ENCODE peak calls at places on chromosomes 3 and 15, in five cellular contexts. U is IMR-90, M is neuronal stem cell, K is H1, F is mesendoderm. W is an unnamed sample.

GRCh38 chr15:76056931-76057330 is 2.9 kb upstream of the TMEM266 start:
- DNase-seq in U (no peak), M (no peak), K (no peak), F (peak), W (peak)

GRCh38 chr3:159260049-159260662 is 458.3 kb downstream of the MFSD1 start:
- DNase-seq in U (peak), M (peak), K (no peak), F (peak), W (peak)

GRCh38 chr15:89349212-89349558 is 14.6 kb upstream of the POLG start:
- DNase-seq in U (no peak), M (no peak), K (no peak), F (no peak), W (no peak)

GRCh38 chr15:67998599-67999122 is 55.5 kb upstream of the PIAS1 start:
- DNase-seq in U (peak), M (no peak), K (no peak), F (no peak), W (no peak)

GRCh38 chr3:181899702-181900101 is 188.0 kb downstream of the SOX2 start:
- DNase-seq in U (no peak), M (no peak), K (no peak), F (no peak), W (peak)

GRCh38 chr3:133448478-133449122 is 48.7 kb downstream of the BFSP2 start:
- DNase-seq in U (no peak), M (no peak), K (no peak), F (no peak), W (no peak)

GRCh38 chr15:37014137-37014536 is 86.2 kb downstream of the MEIS2 start:
- DNase-seq in U (no peak), M (no peak), K (no peak), F (no peak), W (no peak)

GRCh38 chr15:58110999-58111717 is 27.0 kb upstream of the AQP9 start:
- DNase-seq in U (no peak), M (no peak), K (no peak), F (peak), W (no peak)

GRCh38 chr3:60594025-60594424 is 657.2 kb downstream of the FHIT start:
- DNase-seq in U (peak), M (no peak), K (no peak), F (no peak), W (no peak)

GRCh38 chr3:71187715-71188114 is 395.8 kb downstream of the FOXP1 start:
- DNase-seq in U (no peak), M (no peak), K (no peak), F (no peak), W (no peak)

GRCh38 chr3:94132777-94133176 is 69.9 kb downstream of the NSUN3 start:
- DNase-seq in U (no peak), M (no peak), K (no peak), F (no peak), W (no peak)

GRCh38 chr3:14150078-14150477 is 25.2 kb downstream of the TMEM43 start:
- DNase-seq in U (no peak), M (no peak), K (no peak), F (no peak), W (no peak)

GRCh38 chr15:77533986-77534385 is 98.7 kb downstream of the LINGO1 start:
- DNase-seq in U (no peak), M (no peak), K (no peak), F (no peak), W (no peak)

GRCh38 chr15:59904450-59904979 is 99.6 kb upstream of the FOXB1 start:
- DNase-seq in U (no peak), M (no peak), K (peak), F (peak), W (no peak)

DNA sequence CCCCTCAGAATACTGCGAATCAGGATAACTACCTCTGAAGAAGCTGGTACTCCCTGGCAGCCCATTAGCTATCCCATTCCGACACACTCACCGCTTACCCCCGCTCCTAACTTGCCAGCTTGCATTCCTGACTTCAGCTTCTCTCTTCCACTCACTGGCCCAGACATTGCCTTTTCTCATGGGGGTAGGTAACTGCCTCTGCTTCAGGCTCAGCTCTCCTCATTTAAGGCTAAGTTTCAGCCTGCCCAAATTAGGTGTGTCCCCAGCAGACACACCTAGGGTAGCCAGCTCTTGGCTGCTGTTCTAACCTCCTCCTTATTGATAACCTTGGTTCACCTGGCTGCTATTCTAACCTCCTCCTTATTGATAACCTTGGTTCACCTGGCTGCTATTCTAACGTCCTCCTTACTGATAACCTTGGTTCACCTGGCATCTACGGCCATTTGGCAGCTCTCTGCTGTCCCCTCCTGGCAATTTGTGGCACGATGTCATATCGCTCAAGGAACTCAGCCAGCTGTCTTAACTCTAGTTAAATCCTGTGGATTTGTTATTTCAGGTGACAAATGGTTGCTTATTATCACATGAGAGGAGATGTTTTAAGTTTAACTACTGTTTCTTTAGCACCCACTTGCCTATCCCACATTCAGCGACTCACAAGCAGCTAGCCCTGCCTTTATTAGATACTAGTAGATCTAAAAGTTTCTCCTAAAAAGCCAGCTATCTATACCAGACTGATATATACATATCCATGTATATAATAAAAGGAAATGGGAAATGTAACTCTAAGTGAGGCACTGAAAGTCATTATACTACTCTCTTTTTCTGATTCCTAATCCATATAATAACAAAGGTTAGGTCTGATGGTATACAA is 106.5 kb upstream of the ACP3 start:
- DNase-seq in U (no peak), M (peak), K (peak), F (peak), W (peak)
- H4K8ac ChIP-seq in U (no peak), M (no peak), K (no peak), F (no peak), W (no peak)

GRCh38 chr3:193868590-193868989 is 267.4 kb upstream of the HES1 start:
- DNase-seq in U (no peak), M (no peak), K (no peak), F (no peak), W (no peak)

GRCh38 chr3:193871093-193871485 is 264.9 kb upstream of the HES1 start:
- DNase-seq in U (no peak), M (no peak), K (no peak), F (no peak), W (no peak)

GRCh38 chr3:193872265-193872753 is 263.6 kb upstream of the HES1 start:
- DNase-seq in U (peak), M (no peak), K (no peak), F (peak), W (peak)

GRCh38 chr3:193870376-193871092 is 265.4 kb upstream of the HES1 start:
- DNase-seq in U (peak), M (no peak), K (no peak), F (peak), W (peak)

GRCh38 chr3:193869221-193870201 is 266.4 kb upstream of the HES1 start:
- DNase-seq in U (peak), M (peak), K (peak), F (peak), W (peak)
- H4K8ac ChIP-seq in U (peak), M (no peak), K (peak), F (no peak), W (peak)

GRCh38 chr3:188326968-188327367 is 173.0 kb downstream of the LPP start:
- DNase-seq in U (peak), M (no peak), K (no peak), F (no peak), W (no peak)
- H4K8ac ChIP-seq in U (no peak), M (no peak), K (no peak), F (no peak), W (no peak)

GRCh38 chr3:72997421-72997961 is 880 bp downstream of the PPP4R2 start:
- DNase-seq in U (peak), M (peak), K (no peak), F (peak), W (peak)

GRCh38 chr3:72995337-72995736 is 1.3 kb upstream of the PPP4R2 start:
- DNase-seq in U (no peak), M (no peak), K (no peak), F (no peak), W (no peak)

GRCh38 chr3:72996121-72996472 is 514 bp upstream of the PPP4R2 start:
- DNase-seq in U (no peak), M (no peak), K (no peak), F (no peak), W (no peak)

GRCh38 chr3:72998489-72998888 is 1.9 kb downstream of the PPP4R2 start:
- DNase-seq in U (no peak), M (no peak), K (no peak), F (no peak), W (no peak)

DNA sequence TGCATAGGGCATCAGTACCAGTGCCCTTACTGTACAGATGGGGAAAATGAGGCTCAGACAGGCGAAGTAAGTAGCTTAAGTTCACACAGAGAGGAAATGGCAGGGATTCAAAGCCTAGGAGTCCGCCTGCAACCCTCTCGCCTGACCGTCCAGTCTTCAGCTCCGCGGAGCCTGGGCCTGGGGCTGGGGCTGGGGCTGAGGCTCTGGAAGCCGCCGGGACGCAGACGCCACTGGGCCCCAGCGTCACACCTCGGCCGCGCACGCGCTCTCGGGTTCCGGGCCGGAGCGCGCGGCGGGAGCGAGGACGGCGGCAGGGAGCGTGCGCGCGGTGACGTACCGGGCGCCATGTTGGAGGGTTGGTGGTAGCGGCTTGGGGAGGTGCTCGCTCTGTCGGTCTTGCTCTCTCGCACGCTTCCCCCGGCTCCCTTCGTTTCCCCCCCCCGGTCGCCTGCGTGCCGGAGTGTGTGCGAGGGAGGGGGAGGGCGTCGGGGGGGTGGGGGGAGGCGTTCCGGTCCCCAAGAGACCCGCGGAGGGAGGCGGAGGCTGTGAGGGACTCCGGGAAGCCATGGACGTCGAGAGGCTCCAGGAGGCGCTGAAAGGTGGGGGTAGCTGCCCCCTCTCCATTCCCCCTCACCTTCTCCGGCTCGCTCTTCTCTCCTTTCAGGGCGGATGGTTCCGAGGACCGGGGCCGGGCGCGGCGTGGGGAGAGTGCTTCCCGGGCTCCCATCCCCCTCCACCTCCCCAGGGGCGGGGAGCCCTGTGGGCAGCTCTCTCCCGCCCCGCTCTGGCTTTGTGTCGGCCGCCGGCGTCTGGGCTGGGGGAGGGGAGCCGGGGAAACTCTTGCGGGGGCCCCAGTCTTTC is at the start of gene PPP4R2:
- DNase-seq in U (peak), M (peak), K (peak), F (peak), W (peak)
- H4K8ac ChIP-seq in U (peak), M (peak), K (peak), F (peak), W (peak)

GRCh38 chr3:23519548-23520208 is 286.1 kb upstream of the UBE2E1 start:
- DNase-seq in U (no peak), M (no peak), K (no peak), F (no peak), W (no peak)

DNA sequence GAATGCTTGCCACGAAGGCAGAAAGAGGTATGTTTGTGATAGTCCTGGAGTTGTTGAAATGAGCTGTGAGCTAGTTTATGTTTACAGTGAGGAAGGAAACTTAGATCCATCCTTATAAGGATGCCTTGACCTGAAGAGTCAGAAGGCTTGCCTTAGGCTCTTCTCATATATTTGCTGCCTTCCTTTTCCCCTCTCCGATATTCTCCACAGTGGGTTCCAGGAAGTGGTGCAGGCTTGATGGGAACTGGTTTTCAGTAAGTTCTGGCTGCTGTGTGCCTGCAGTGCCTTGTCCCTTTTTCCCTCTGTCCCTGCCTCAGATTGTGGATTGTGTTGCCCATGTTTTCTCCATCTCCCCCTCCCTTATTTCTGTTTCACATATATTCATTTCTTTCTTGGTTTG is 287.3 kb upstream of the UBE2E1 start:
- DNase-seq in U (no peak), M (no peak), K (no peak), F (peak), W (no peak)
- H4K8ac ChIP-seq in U (peak), M (no peak), K (no peak), F (no peak), W (no peak)

DNA sequence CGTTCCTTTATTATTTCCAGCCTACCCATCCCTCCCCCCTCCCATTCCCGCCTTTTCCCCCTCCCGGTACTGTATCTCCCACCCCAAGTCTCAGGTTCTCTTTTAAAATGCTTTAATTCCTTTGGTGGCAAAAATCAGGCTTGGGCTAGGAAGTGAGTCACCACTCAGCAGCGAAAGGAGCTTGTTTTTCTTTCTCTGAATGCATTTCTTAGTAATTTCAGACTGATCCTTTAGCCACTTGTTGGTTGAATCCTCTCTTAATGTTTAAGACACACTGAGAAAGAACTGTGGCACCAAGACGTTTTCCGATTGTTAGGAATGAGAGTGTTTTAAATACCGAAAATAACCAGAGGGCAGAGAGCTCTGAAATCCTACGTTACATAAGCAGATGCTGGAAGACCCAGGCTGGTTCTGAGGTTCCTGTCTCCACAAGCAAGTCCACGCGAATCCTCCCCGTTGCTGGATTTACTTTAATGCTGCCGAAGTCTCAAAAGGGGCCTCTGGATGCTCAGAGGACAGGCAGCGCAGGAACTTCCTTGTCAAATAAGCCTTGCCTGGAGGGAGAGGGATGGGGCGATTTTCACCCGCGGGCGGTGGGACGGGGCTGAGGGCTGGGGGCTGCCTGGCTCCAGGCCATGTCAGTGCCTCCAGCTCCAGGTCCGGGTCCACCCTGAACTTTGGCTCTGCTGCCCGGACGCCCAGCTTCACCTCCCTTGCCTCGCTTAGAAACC is 848 bp upstream of the COL8A1 start:
- DNase-seq in U (peak), M (peak), K (no peak), F (peak), W (peak)
- H4K8ac ChIP-seq in U (peak), M (no peak), K (no peak), F (no peak), W (peak)

GRCh38 chr15:51198701-51199253 is 104.1 kb upstream of the TNFAIP8L3 start:
- DNase-seq in U (no peak), M (no peak), K (no peak), F (no peak), W (no peak)
- H4K8ac ChIP-seq in U (no peak), M (no peak), K (peak), F (no peak), W (no peak)